ENCODE peak calls at places on chromosome 17, in eight cellular contexts. K is right lobe of liver; Z is AG04449; A is spleen; D is cardiac muscle cell; R is CD4-positive, CD25-positive, alpha-beta regulatory T cell; O is left lung; I is CD8-positive, alpha-beta T cell. J is an unnamed sample.

GRCh38 chr17:2393954-2394749 is 6.7 kb downstream of the MNT start:
- DNase-seq in K (no peak), Z (no peak), A (peak; percentile 89), D (no peak), R (no peak), O (no peak), I (no peak), J (no peak)

GRCh38 chr17:73900516-73900915 is 256.3 kb upstream of the SDK2 start:
- DNase-seq in K (no peak), Z (no peak), A (no peak), D (no peak), R (no peak), O (no peak), I (no peak), J (no peak)

GRCh38 chr17:12554251-12554650 is 111.4 kb upstream of the MYOCD start:
- DNase-seq in K (no peak), Z (no peak), A (no peak), D (no peak), R (no peak), O (no peak), I (no peak), J (peak; percentile 9)

GRCh38 chr17:72677714-72678390 is 414.6 kb downstream of the SLC39A11 start:
- DNase-seq in K (no peak), Z (peak; percentile 95), A (no peak), D (no peak), R (no peak), O (no peak), I (no peak), J (peak; percentile 71)

GRCh38 chr17:42101513-42102292 is 3.4 kb upstream of the ZNF385C start:
- DNase-seq in K (peak; percentile 68), Z (no peak), A (peak; percentile 83), D (peak; percentile 76), R (peak; percentile 30), O (peak; percentile 87), I (peak; percentile 72), J (peak; percentile 77)

GRCh38 chr17:73142763-73143395 is 21.9 kb upstream of the SSTR2 start:
- DNase-seq in K (no peak), Z (no peak), A (no peak), D (no peak), R (no peak), O (no peak), I (no peak), J (peak; percentile 48)

GRCh38 chr17:1058423-1059130 is 61.6 kb downstream of the TIMM22 start:
- DNase-seq in K (peak; percentile 50), Z (no peak), A (peak; percentile 89), D (no peak), R (no peak), O (peak; percentile 94), I (peak; percentile 26), J (peak; percentile 39)

GRCh38 chr17:6041261-6041660 is 28.9 kb upstream of the WSCD1 start:
- DNase-seq in K (no peak), Z (no peak), A (peak; percentile 35), D (no peak), R (no peak), O (no peak), I (no peak), J (peak; percentile 2)

GRCh38 chr17:382644-383533 is 30.3 kb upstream of the RPH3AL start:
- DNase-seq in K (no peak), Z (peak; percentile 53), A (peak; percentile 6), D (peak; percentile 40), R (no peak), O (no peak), I (no peak), J (peak; percentile 83)

GRCh38 chr17:47286198-47286914 is 32.7 kb downstream of the ITGB3 start:
- DNase-seq in K (no peak), Z (no peak), A (no peak), D (no peak), R (no peak), O (no peak), I (no peak), J (peak; percentile 73)

GRCh38 chr17:81396722-81397313 is 1.6 kb downstream of the BAHCC1 start:
- DNase-seq in K (peak; percentile 67), Z (no peak), A (peak; percentile 85), D (no peak), R (peak; percentile 52), O (no peak), I (peak; percentile 39), J (peak; percentile 42)

GRCh38 chr17:76540381-76541300 is 797 bp downstream of the PRCD start:
- DNase-seq in K (peak; percentile 82), Z (no peak), A (peak; percentile 88), D (peak; percentile 96), R (no peak), O (peak; percentile 93), I (no peak), J (peak; percentile 97)

GRCh38 chr17:56125830-56126819 is 27.1 kb upstream of the ANKFN1 start:
- DNase-seq in K (no peak), Z (peak; percentile 47), A (no peak), D (peak; percentile 45), R (no peak), O (no peak), I (no peak), J (peak; percentile 70)

GRCh38 chr17:78789149-78789662 is 7.1 kb upstream of the CYTH1 start:
- DNase-seq in K (no peak), Z (no peak), A (peak; percentile 29), D (no peak), R (no peak), O (no peak), I (no peak), J (no peak)

GRCh38 chr17:79707931-79708891 is 22.5 kb upstream of the ENPP7 start:
- DNase-seq in K (no peak), Z (no peak), A (peak; percentile 81), D (peak; percentile 67), R (peak; percentile 55), O (no peak), I (peak; percentile 67), J (peak; percentile 53)

DNA sequence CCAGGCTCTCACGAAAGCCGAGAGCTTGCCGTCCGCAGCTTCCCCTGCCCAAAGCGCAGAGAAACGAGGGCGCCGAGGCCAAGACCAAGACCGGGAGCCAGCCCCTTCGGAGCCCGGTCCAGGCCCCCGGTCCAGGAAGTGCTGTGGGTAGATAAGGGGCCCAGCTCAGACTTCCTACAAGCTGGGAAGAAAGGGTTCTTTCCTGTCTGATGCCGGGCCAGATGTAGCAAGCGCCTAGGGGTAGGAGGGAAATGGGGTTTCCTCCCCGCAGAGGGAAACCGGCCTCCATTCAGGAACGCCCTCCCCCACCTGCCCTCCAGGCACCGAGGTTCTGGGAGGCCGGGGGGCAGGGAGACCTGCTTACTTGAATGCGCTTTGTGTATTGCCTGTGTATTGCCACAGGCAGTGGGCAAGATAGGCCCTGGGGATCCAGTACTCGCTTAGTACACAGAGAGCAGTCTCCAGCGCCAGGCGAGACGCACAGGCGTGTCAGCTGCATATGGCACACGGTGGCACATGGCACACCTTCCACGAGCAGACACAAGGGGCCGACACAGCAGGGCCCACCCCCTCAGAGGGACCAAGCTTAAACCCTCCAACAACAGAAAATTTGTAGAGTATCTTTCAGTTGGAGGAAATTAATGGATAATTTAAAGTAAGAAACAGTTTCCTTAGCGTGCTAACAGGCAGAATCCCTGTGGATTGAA is 1.0 kb upstream of the CYB561 start:
- DNase-seq in K (no peak), Z (no peak), A (no peak), D (no peak), R (peak; percentile 13), O (peak; percentile 76), I (peak; percentile 31), J (no peak)
- H3K4me3 ChIP-seq in K (peak overlapping the region; percentile 59), Z (peak overlapping the region; percentile 50), A (peak overlapping the region; percentile 88), D (no peak overlapping the region), R (no peak overlapping the region), O (peak overlapping the region; percentile 67), I (peak overlapping the region; percentile 59), J (peak overlapping the region; percentile 59)

DNA sequence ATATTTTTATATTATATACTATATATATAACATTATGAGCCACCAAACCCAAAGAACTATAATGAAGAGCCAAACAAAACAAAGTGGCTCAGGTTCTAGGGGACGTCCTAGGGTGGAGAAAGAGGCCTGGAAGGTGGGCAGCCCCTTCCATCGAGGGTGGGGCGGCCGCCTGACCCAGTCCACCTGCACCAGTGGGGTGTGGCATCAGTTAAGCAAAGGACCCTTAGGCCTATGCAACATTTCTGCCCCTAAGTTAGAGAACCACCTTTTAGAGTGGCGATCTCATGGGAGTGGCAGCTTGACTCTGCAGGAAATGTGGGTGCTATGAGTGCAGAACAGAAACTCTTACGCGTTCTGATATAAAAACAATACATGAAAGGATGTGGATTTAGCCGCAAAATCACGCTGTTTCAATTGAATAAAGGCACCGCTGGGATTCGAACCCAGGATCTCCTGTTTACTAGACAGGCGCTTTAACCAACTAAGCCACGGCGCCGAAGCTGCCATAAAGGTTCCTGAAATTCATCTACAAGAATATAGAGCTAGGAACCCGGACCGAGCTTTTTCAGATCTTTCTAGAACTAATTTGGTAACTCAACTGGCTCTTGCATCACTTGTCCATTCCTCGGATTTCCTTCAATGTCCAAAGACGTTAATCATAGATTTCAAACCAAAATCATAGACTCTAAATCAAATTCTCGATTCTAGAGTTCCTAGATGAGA is 15.6 kb upstream of the AURKB start:
- DNase-seq in K (no peak), Z (no peak), A (no peak), D (peak; percentile 36), R (peak; percentile 71), O (no peak), I (peak; percentile 70), J (peak; percentile 85)
- H3K4me3 ChIP-seq in K (no peak overlapping the region), Z (peak overlapping the region; percentile 53), A (peak overlapping the region; percentile 44), D (peak overlapping the region; percentile 21), R (no peak overlapping the region), O (no peak overlapping the region), I (no peak overlapping the region), J (peak overlapping the region; percentile 54)

GRCh38 chr17:71667661-71668060 is 453.2 kb upstream of the SOX9 start:
- DNase-seq in K (no peak), Z (no peak), A (no peak), D (no peak), R (no peak), O (no peak), I (no peak), J (no peak)

GRCh38 chr17:71664867-71665266 is 456.0 kb upstream of the SOX9 start:
- DNase-seq in K (no peak), Z (no peak), A (no peak), D (no peak), R (no peak), O (no peak), I (no peak), J (no peak)

GRCh38 chr17:71668807-71669206 is 452.0 kb upstream of the SOX9 start:
- DNase-seq in K (no peak), Z (no peak), A (no peak), D (no peak), R (no peak), O (no peak), I (no peak), J (no peak)

GRCh38 chr17:71666047-71666446 is 454.8 kb upstream of the SOX9 start:
- DNase-seq in K (no peak), Z (no peak), A (no peak), D (no peak), R (no peak), O (no peak), I (no peak), J (no peak)
- H3K4me3 ChIP-seq in K (no peak overlapping the region), Z (no peak overlapping the region), A (no peak overlapping the region), D (no peak overlapping the region), R (no peak overlapping the region), O (no peak overlapping the region), I (no peak overlapping the region), J (no peak overlapping the region)

GRCh38 chr17:17849147-17849820 is 12.5 kb upstream of the SREBF1 start:
- DNase-seq in K (peak; percentile 80), Z (no peak), A (peak; percentile 90), D (no peak), R (peak; percentile 66), O (peak; percentile 87), I (peak; percentile 79), J (peak; percentile 83)
- H3K4me3 ChIP-seq in K (no peak overlapping the region), Z (no peak overlapping the region), A (no peak overlapping the region), D (no peak overlapping the region), R (peak overlapping the region; percentile 19), O (no peak overlapping the region), I (peak overlapping the region; percentile 17), J (no peak overlapping the region)

GRCh38 chr17:31051517-31051916 is 43.3 kb upstream of the NF1 start:
- DNase-seq in K (no peak), Z (no peak), A (no peak), D (no peak), R (no peak), O (no peak), I (no peak), J (no peak)
- H3K4me3 ChIP-seq in K (no peak overlapping the region), Z (no peak overlapping the region), A (no peak overlapping the region), D (no peak overlapping the region), R (no peak overlapping the region), O (no peak overlapping the region), I (no peak overlapping the region), J (no peak overlapping the region)

J was measured in choroid plexus epithelial cell.